ENCODE peak calls at places on chromosome 18, in eight cellular contexts. A, R, M, V, I, G, D and Y are unnamed samples. For H3K4me1, the result is how much of the 10 kb centered on the place peaks cover.

GRCh38 chr18:36455931-36456330 is 158.4 kb downstream of the FHOD3 start:
- DNase-seq in A (no peak), R (no peak), M (no peak), V (no peak), I (no peak), G (no peak), D (no peak), Y (no peak)

GRCh38 chr18:25164837-25165791 is 186.9 kb downstream of the ZNF521 start:
- DNase-seq in A (no peak), R (peak), M (no peak), V (no peak), I (peak), G (peak), D (no peak), Y (no peak)

GRCh38 chr18:55268146-55268545 is 308.9 kb upstream of the CCDC68 start:
- DNase-seq in A (no peak), R (peak), M (no peak), V (no peak), I (no peak), G (no peak), D (no peak), Y (no peak)

GRCh38 chr18:36302676-36303075 is 5.2 kb downstream of the FHOD3 start:
- DNase-seq in A (no peak), R (peak), M (no peak), V (no peak), I (peak), G (no peak), D (no peak), Y (no peak)

GRCh38 chr18:11027862-11028261 is 121.5 kb downstream of the PIEZO2 start:
- DNase-seq in A (no peak), R (no peak), M (no peak), V (no peak), I (no peak), G (no peak), D (no peak), Y (no peak)

GRCh38 chr18:79567481-79568147 is 112.0 kb upstream of the CTDP1 start:
- DNase-seq in A (no peak), R (peak), M (peak), V (peak), I (peak), G (no peak), D (no peak), Y (peak)

GRCh38 chr18:5451130-5451529 is 92.7 kb downstream of the EPB41L3 start:
- DNase-seq in A (no peak), R (no peak), M (no peak), V (no peak), I (peak), G (no peak), D (no peak), Y (no peak)

GRCh38 chr18:37574113-37574512 is 8.5 kb upstream of the CELF4 start:
- DNase-seq in A (no peak), R (no peak), M (no peak), V (no peak), I (no peak), G (no peak), D (no peak), Y (no peak)

GRCh38 chr18:35526476-35527120 is 28.8 kb upstream of the INO80C start:
- DNase-seq in A (no peak), R (no peak), M (peak), V (no peak), I (peak), G (peak), D (no peak), Y (no peak)

GRCh38 chr18:261398-262073 is 6.3 kb downstream of the THOC1 start:
- DNase-seq in A (no peak), R (peak), M (no peak), V (no peak), I (peak), G (no peak), D (no peak), Y (no peak)

GRCh38 chr18:8701546-8702118 is 3.7 kb upstream of the MTCL1 start:
- DNase-seq in A (no peak), R (peak), M (no peak), V (no peak), I (peak), G (no peak), D (no peak), Y (peak)

GRCh38 chr18:3631927-3632326 is 182.0 kb downstream of the TGIF1 start:
- DNase-seq in A (no peak), R (no peak), M (no peak), V (no peak), I (no peak), G (no peak), D (no peak), Y (no peak)

GRCh38 chr18:21012308-21012707 is 99.3 kb downstream of the ROCK1 start:
- DNase-seq in A (no peak), R (no peak), M (no peak), V (no peak), I (peak), G (no peak), D (no peak), Y (no peak)

GRCh38 chr18:56726906-56727305 is 75.7 kb downstream of the WDR7 start:
- DNase-seq in A (no peak), R (no peak), M (no peak), V (no peak), I (no peak), G (no peak), D (no peak), Y (no peak)

GRCh38 chr18:9827856-9828793 is 57.6 kb upstream of the TXNDC2 start:
- DNase-seq in A (no peak), R (peak), M (no peak), V (no peak), I (peak), G (peak), D (peak), Y (peak)

GRCh38 chr18:24500766-24501165 is 40.3 kb downstream of the HRH4 start:
- DNase-seq in A (no peak), R (no peak), M (no peak), V (no peak), I (peak), G (no peak), D (no peak), Y (no peak)

GRCh38 chr18:13563390-13563805 is 163.0 kb downstream of the FAM210A start:
- DNase-seq in A (no peak), R (no peak), M (no peak), V (no peak), I (no peak), G (peak), D (no peak), Y (no peak)

GRCh38 chr18:70490008-70490933 is 201.4 kb downstream of the SOCS6 start:
- DNase-seq in A (no peak), R (peak), M (no peak), V (peak), I (peak), G (peak), D (peak), Y (no peak)

GRCh38 chr18:27952741-27953140 is 224.2 kb downstream of the CDH2 start:
- DNase-seq in A (no peak), R (peak), M (no peak), V (no peak), I (peak), G (no peak), D (no peak), Y (no peak)

GRCh38 chr18:22233271-22233670 is 63.9 kb downstream of the GATA6 start:
- DNase-seq in A (no peak), R (no peak), M (no peak), V (no peak), I (no peak), G (no peak), D (peak), Y (no peak)

GRCh38 chr18:39958876-39959275 is 1996.2 kb upstream of the PIK3C3 start:
- DNase-seq in A (no peak), R (peak), M (no peak), V (no peak), I (peak), G (no peak), D (no peak), Y (no peak)

GRCh38 chr18:48819781-48820482 is 130.8 kb downstream of the SMAD7 start:
- DNase-seq in A (peak), R (no peak), M (peak), V (no peak), I (no peak), G (no peak), D (peak), Y (peak)

GRCh38 chr18:21167641-21168372 is 56.2 kb upstream of the ROCK1 start:
- DNase-seq in A (no peak), R (peak), M (no peak), V (peak), I (no peak), G (no peak), D (peak), Y (no peak)

GRCh38 chr18:67194886-67195285 is 321.6 kb downstream of the DSEL start:
- DNase-seq in A (no peak), R (no peak), M (no peak), V (peak), I (no peak), G (no peak), D (no peak), Y (no peak)

GRCh38 chr18:63410792-63411191 is 11.5 kb downstream of the VPS4B start:
- DNase-seq in A (no peak), R (peak), M (no peak), V (no peak), I (peak), G (no peak), D (no peak), Y (no peak)

GRCh38 chr18:33746261-33746660 is 168.2 kb downstream of the ASXL3 start:
- DNase-seq in A (no peak), R (no peak), M (no peak), V (no peak), I (no peak), G (no peak), D (no peak), Y (no peak)

GRCh38 chr18:36158261-36158867 is 28.7 kb downstream of the ELP2 start:
- DNase-seq in A (no peak), R (peak), M (no peak), V (no peak), I (peak), G (no peak), D (no peak), Y (no peak)

GRCh38 chr18:7950380-7951143 is 383.4 kb downstream of the PTPRM start:
- DNase-seq in A (no peak), R (peak), M (no peak), V (no peak), I (peak), G (no peak), D (peak), Y (no peak)

GRCh38 chr18:74239567-74239966 is 52.2 kb downstream of the CYB5A start:
- DNase-seq in A (no peak), R (no peak), M (no peak), V (no peak), I (no peak), G (no peak), D (no peak), Y (no peak)

GRCh38 chr18:74229891-74230290 is 61.9 kb downstream of the CYB5A start:
- DNase-seq in A (no peak), R (no peak), M (no peak), V (no peak), I (no peak), G (no peak), D (peak), Y (no peak)

GRCh38 chr18:74230922-74231714 is 60.6 kb downstream of the CYB5A start:
- DNase-seq in A (no peak), R (no peak), M (no peak), V (no peak), I (no peak), G (no peak), D (peak), Y (no peak)

GRCh38 chr18:74233933-74234325 is 57.8 kb downstream of the CYB5A start:
- DNase-seq in A (no peak), R (no peak), M (no peak), V (no peak), I (no peak), G (peak), D (no peak), Y (no peak)

DNA sequence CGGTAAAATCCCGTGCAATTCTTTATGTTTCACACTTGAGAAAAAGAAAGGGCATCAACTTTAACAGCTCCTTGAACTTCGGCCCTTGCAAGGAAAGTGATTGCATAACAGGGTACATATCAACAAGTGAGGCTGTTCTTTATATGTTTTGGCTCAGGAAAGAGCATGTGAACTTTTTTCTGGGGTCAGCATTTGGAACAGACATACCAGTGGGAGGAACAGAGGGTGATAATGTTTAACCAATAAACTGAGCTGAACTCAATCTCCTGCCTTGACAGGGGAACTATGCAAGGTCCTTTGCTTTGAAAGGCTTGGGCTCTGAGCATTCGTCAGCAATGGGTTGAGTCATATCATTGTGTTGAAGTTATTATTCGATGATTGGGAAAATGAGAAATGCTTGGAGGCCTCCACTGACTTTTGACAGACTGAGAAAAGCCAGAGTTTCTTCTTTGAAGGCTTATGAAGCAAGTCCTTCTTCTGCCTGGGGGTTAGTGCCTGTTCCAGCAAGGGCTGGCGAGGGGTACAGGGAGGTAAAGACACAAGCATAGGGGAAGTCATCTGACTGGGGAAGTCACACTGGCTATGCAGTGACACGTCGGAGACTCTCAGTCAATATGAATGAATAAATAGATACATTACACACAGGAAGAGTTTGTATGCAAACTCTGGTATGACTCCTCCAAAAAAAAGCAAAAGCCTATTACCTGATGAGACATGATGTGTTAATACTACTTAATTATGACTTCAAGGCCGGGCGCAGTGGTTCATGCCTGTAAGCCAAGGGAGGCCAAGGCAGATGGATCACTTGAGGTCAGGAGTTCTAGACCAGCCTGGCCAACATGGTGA is 57.2 kb downstream of the CYB5A start:
- DNase-seq in A (no peak), R (peak), M (peak), V (no peak), I (peak), G (peak), D (peak), Y (peak)
- H3K4me1 ChIP-seq in A (under half), R (under half), M (under half), V (under half), I (under half), G (under half), D (half or more), Y (under half)

GRCh38 chr18:77054288-77054605 is 78.3 kb downstream of the MBP start:
- DNase-seq in A (no peak), R (no peak), M (no peak), V (no peak), I (no peak), G (no peak), D (no peak), Y (no peak)
- H3K4me1 ChIP-seq in A (under half), R (under half), M (under half), V (under half), I (under half), G (half or more), D (half or more), Y (under half)

GRCh38 chr18:51151185-51151567 is 46.3 kb downstream of the MEX3C start:
- DNase-seq in A (no peak), R (no peak), M (no peak), V (no peak), I (no peak), G (no peak), D (no peak), Y (no peak)

GRCh38 chr18:51151568-51152511 is 45.6 kb downstream of the MEX3C start:
- DNase-seq in A (no peak), R (no peak), M (no peak), V (no peak), I (no peak), G (no peak), D (peak), Y (no peak)

GRCh38 chr18:51154664-51155063 is 42.8 kb downstream of the MEX3C start:
- DNase-seq in A (no peak), R (no peak), M (no peak), V (no peak), I (no peak), G (no peak), D (no peak), Y (no peak)

GRCh38 chr18:51157215-51157614 is 40.3 kb downstream of the MEX3C start:
- DNase-seq in A (no peak), R (no peak), M (no peak), V (no peak), I (no peak), G (no peak), D (no peak), Y (no peak)

GRCh38 chr18:51153659-51154371 is 43.7 kb downstream of the MEX3C start:
- DNase-seq in A (no peak), R (no peak), M (no peak), V (no peak), I (no peak), G (no peak), D (no peak), Y (no peak)
- H3K4me1 ChIP-seq in A (under half), R (under half), M (under half), V (under half), I (under half), G (under half), D (under half), Y (under half)

GRCh38 chr18:6943143-6943542 is 174.5 kb downstream of the LAMA1 start:
- DNase-seq in A (no peak), R (no peak), M (no peak), V (no peak), I (no peak), G (no peak), D (peak), Y (no peak)
- H3K4me1 ChIP-seq in A (under half), R (under half), M (under half), V (under half), I (under half), G (under half), D (under half), Y (under half)

DNA sequence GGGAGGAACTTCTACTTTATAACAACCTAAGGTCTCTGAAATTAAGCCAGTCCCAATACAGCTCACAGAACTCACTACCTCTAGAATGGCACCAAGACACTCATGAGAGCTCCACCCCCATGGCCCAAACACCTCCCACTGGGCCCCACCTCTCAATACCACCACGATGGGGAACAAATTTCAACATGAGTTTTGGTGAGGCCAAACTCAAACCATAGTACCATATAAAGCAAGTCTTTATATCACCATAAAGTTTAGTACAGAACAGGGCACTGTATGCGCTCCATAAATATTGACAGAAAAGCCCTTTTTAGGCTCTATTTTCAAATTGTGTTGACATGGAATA is 3.3 kb downstream of the AFG3L2 start:
- DNase-seq in A (no peak), R (no peak), M (no peak), V (no peak), I (no peak), G (no peak), D (no peak), Y (no peak)
- H3K4me1 ChIP-seq in A (under half), R (under half), M (under half), V (under half), I (under half), G (under half), D (half or more), Y (under half)